ENCODE peak calls at places on chromosomes 16 and 17, in ten cellular contexts. J is IMR-90, G is thoracic aorta, D is kidney, Q is lower lobe of right lung, B is A549, E is DND-41, W is MM.1S, C is body of pancreas, X is breast epithelium. A is an unnamed sample.

GRCh38 chr16:3879258-3879886 is 1.1 kb downstream of the CREBBP start:
- DNase-seq in J (no peak), G (no peak), D (peak; percentile 83), Q (peak; percentile 61), B (no peak), E (no peak), W (peak; percentile 18), C (peak; percentile 35), X (no peak), A (peak; percentile 77)

GRCh38 chr16:1772362-1772907 is at the start of gene EME2:
- DNase-seq in J (peak; percentile 33), G (no peak), D (no peak), Q (no peak), B (no peak), E (peak; percentile 50), W (peak; percentile 60), C (no peak), X (no peak), A (no peak)

GRCh38 chr16:72884573-72884972 is 163.4 kb downstream of the ZFHX3 start:
- DNase-seq in J (no peak), G (no peak), D (no peak), Q (no peak), B (no peak), E (no peak), W (no peak), C (no peak), X (no peak), A (no peak)

GRCh38 chr16:84356591-84357116 is 11.7 kb upstream of the ATP2C2 start:
- DNase-seq in J (no peak), G (no peak), D (peak; percentile 64), Q (no peak), B (no peak), E (no peak), W (no peak), C (no peak), X (peak; percentile 72), A (no peak)

GRCh38 chr16:51507286-51507685 is 356.2 kb upstream of the SALL1 start:
- DNase-seq in J (no peak), G (no peak), D (no peak), Q (no peak), B (no peak), E (no peak), W (no peak), C (no peak), X (no peak), A (no peak)

GRCh38 chr17:61431594-61432311 is 20.5 kb upstream of the TBX4 start:
- DNase-seq in J (peak; percentile 76), G (no peak), D (no peak), Q (no peak), B (no peak), E (no peak), W (no peak), C (no peak), X (no peak), A (no peak)

GRCh38 chr17:81644496-81644895 is 7.5 kb downstream of the TSPAN10 start:
- DNase-seq in J (no peak), G (no peak), D (peak; percentile 22), Q (no peak), B (no peak), E (no peak), W (no peak), C (no peak), X (no peak), A (no peak)

GRCh38 chr16:31072540-31073072 is 1.4 kb downstream of the ZNF668 start:
- DNase-seq in J (peak; percentile 69), G (no peak), D (no peak), Q (no peak), B (peak; percentile 46), E (peak; percentile 54), W (peak; percentile 35), C (no peak), X (no peak), A (no peak)

GRCh38 chr17:50145532-50146229 is 4.8 kb downstream of the PPP1R9B start:
- DNase-seq in J (no peak), G (no peak), D (no peak), Q (no peak), B (no peak), E (no peak), W (no peak), C (no peak), X (no peak), A (no peak)

GRCh38 chr17:50143461-50144176 is 6.9 kb downstream of the PPP1R9B start:
- DNase-seq in J (no peak), G (no peak), D (peak; percentile 78), Q (no peak), B (no peak), E (no peak), W (no peak), C (no peak), X (no peak), A (no peak)

GRCh38 chr17:50144346-50144745 is 6.1 kb downstream of the PPP1R9B start:
- DNase-seq in J (no peak), G (no peak), D (no peak), Q (no peak), B (no peak), E (no peak), W (no peak), C (no peak), X (no peak), A (no peak)

GRCh38 chr17:50146230-50146926 is 4.1 kb downstream of the PPP1R9B start:
- DNase-seq in J (no peak), G (no peak), D (no peak), Q (no peak), B (no peak), E (no peak), W (no peak), C (peak; percentile 49), X (no peak), A (no peak)

DNA sequence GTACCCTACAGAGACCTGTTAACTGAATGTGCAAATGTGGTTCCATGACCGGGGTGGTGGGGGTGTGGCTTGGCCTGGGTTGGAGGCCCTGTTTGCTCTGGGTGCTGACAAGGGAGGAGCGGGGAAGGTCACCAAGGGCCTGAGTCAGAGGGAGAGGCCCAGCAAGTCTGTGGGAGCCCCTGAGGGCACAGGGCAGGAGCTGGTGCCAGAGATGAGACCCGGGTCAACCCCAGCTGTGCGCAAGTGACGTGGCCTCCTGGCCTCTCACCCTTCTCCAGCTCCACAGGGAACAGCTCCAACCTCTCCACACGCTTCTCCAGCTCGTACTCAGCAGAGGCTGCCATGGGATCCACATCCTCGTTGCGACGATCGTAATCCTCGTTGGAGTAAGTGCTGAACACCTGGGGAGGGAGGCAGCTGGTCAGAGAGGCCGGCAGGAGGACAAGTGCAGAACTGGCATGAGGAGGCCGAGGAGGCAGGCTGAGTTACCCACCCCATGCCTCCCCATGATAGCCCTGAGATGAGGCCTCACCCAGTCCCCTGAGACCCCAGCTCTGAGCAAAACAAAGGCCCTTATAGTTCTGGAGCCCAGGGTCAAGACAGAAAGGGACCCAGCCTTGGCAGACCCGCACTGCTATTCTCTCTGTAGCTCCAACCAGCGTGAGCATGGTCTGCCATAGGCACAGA is 5.5 kb downstream of the PPP1R9B start:
- DNase-seq in J (no peak), G (no peak), D (peak; percentile 72), Q (no peak), B (no peak), E (no peak), W (no peak), C (peak; percentile 67), X (peak; percentile 68), A (no peak)
- H3K4me3 ChIP-seq in J (no peak overlapping the region), G (peak overlapping the region; percentile 96), D (no peak overlapping the region), Q (no peak overlapping the region), B (no peak overlapping the region), E (no peak overlapping the region), W (no peak overlapping the region), C (no peak overlapping the region), X (no peak overlapping the region), A (no peak overlapping the region)

GRCh38 chr16:71671165-71671564 is 45.2 kb downstream of the MARVELD3 start:
- DNase-seq in J (no peak), G (no peak), D (no peak), Q (no peak), B (no peak), E (no peak), W (no peak), C (no peak), X (no peak), A (no peak)

GRCh38 chr16:71670537-71670936 is 44.6 kb downstream of the MARVELD3 start:
- DNase-seq in J (no peak), G (no peak), D (no peak), Q (no peak), B (no peak), E (no peak), W (no peak), C (no peak), X (no peak), A (no peak)

GRCh38 chr16:71672125-71672524 is 46.1 kb downstream of the MARVELD3 start:
- DNase-seq in J (no peak), G (no peak), D (no peak), Q (no peak), B (no peak), E (no peak), W (no peak), C (no peak), X (no peak), A (no peak)

GRCh38 chr16:71666928-71667707 is 41.1 kb downstream of the MARVELD3 start:
- DNase-seq in J (no peak), G (no peak), D (no peak), Q (no peak), B (no peak), E (no peak), W (no peak), C (no peak), X (no peak), A (no peak)

DNA sequence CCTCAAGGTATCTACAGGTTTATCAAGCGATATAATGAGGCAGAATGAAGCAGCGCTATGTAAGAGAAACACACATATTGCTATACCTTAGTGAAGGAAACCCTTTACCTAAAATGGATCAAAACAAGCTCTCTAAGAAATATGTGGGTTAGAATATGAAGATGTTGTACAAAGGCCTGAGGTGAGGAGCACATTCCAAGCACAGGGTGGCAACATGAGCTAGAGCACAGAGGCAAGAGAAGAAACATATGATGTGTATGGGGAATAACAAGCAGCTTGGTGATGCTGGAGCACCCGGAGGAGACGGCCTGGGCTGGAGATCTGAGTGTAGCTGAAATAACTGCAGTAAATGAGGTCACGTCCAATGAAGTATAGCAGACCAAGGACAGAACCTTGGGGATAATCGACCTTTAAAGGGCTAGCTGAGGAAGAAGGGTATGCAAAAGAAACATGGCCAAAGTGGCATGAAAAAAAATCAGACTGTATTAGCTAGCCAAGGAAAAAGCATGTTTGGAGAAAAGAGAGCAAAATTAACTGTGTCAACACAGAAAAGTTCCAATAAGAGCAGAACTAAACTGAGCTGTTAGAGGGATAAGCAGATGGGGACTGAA is 44.0 kb downstream of the MARVELD3 start:
- DNase-seq in J (no peak), G (no peak), D (no peak), Q (no peak), B (no peak), E (no peak), W (no peak), C (no peak), X (no peak), A (no peak)
- TF ChIP-seq CTCF in J (no peak), G (no peak), D (no peak), Q (no peak), B (no peak), E (no peak), W (no peak), C (no peak), X (no peak), A (no peak)

GRCh38 chr17:76094046-76094445 is 9.5 kb downstream of the EXOC7 start:
- DNase-seq in J (no peak), G (no peak), D (no peak), Q (peak; percentile 35), B (no peak), E (no peak), W (no peak), C (no peak), X (no peak), A (no peak)

GRCh38 chr17:76089680-76090516 is 10.9 kb downstream of the ZACN start:
- DNase-seq in J (no peak), G (no peak), D (peak; percentile 34), Q (peak; percentile 33), B (no peak), E (no peak), W (no peak), C (no peak), X (no peak), A (no peak)

GRCh38 chr17:76090517-76091135 is 11.6 kb downstream of the ZACN start:
- DNase-seq in J (no peak), G (no peak), D (no peak), Q (peak; percentile 19), B (no peak), E (no peak), W (no peak), C (no peak), X (no peak), A (no peak)

GRCh38 chr17:76092526-76093413 is 10.8 kb downstream of the EXOC7 start:
- DNase-seq in J (no peak), G (no peak), D (no peak), Q (peak; percentile 17), B (no peak), E (no peak), W (no peak), C (no peak), X (no peak), A (no peak)

DNA sequence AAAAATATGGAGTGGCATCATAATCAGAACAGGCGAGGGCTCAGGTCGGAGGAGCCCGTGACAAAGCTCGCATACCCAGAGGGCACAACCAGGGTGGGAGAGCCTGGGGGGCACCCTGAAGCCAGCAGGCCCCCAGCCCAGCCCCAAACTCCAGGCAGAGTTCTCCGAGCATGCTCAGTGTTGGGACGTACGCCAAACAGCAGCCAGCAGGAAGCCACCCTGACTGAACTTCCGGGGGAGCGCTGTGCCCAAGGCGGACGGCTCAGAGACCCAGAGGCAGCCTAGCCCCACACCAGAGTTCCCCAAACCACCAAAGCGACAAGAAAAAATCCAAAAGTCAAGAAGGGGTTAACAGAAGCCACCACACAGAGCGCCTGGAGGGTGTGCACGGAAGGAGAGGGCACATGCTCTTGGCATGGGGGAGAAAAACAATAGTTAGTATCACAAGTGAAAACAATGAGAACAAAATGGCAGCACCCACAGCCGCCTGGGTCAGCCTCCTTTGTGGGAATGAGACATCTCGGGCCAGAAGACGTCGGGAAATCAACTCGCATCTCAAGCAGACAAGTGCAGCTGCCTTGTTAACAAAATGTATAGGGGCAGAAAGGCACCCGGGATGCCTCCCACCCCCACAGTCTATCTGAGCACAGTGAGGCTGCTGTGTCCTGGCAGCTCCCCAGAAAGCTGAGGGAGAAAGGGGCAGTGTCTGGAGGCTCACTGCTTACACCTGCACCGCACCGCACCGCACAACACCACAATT is 11.9 kb downstream of the EXOC7 start:
- DNase-seq in J (no peak), G (no peak), D (no peak), Q (peak; percentile 25), B (no peak), E (no peak), W (no peak), C (no peak), X (no peak), A (no peak)
- H3K27ac ChIP-seq in J (no peak overlapping the region), G (no peak overlapping the region), D (no peak overlapping the region), Q (no peak overlapping the region), B (no peak overlapping the region), E (no peak overlapping the region), W (no peak overlapping the region), C (no peak overlapping the region), X (peak overlapping the region; percentile 64), A (no peak overlapping the region)

GRCh38 chr17:48541574-48542113 is 3.3 kb downstream of the HOXB2 start:
- DNase-seq in J (peak; percentile 69), G (no peak), D (peak; percentile 90), Q (no peak), B (no peak), E (no peak), W (no peak), C (no peak), X (peak; percentile 79), A (peak; percentile 86)

GRCh38 chr17:48542114-48542955 is 2.6 kb downstream of the HOXB2 start:
- DNase-seq in J (peak; percentile 34), G (no peak), D (peak; percentile 78), Q (no peak), B (no peak), E (no peak), W (no peak), C (no peak), X (no peak), A (no peak)

GRCh38 chr17:48539177-48539576 is 5.7 kb downstream of the HOXB2 start:
- DNase-seq in J (peak; percentile 90), G (no peak), D (no peak), Q (no peak), B (no peak), E (no peak), W (no peak), C (no peak), X (no peak), A (no peak)

GRCh38 chr17:48540213-48540612 is 4.7 kb downstream of the HOXB2 start:
- DNase-seq in J (peak; percentile 37), G (no peak), D (no peak), Q (no peak), B (no peak), E (no peak), W (no peak), C (no peak), X (no peak), A (no peak)

DNA sequence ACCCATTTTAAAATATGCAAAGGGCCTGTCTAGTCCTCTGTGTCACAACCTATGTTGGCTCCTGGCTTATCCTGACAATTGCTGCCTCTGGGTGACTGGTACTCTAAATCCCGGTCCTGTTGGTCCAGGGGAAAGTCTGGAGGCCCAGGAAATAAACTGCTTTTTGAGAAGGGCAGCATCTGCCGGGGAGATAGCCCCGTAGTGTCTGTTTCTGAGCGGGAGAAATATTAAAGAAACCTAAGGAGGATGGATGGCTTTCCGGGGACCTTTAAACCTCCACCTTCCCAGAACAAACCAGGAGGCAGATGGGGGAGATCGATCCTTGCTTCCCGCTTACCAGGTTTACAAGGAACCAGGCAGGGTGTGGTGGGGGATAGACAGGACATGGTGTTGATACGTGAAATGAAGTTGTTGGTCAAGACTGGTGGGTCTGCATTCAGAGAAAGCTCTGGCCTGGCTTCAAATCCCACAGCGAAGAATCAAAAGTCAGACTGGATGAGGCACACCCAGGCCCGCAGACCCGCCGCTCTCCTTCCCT is 3.8 kb downstream of the HOXB2 start:
- DNase-seq in J (peak; percentile 32), G (no peak), D (no peak), Q (no peak), B (no peak), E (no peak), W (no peak), C (no peak), X (no peak), A (no peak)
- H3K4me3 ChIP-seq in J (peak overlapping the region; percentile 96), G (peak overlapping the region; percentile 88), D (peak overlapping the region; percentile 85), Q (peak overlapping the region; percentile 58), B (no peak overlapping the region), E (no peak overlapping the region), W (no peak overlapping the region), C (no peak overlapping the region), X (peak overlapping the region; percentile 60), A (peak overlapping the region; percentile 87)